ENCODE peak calls at places on chromosomes 16 and 17, in six cellular contexts. One of them, this sample, is unnamed.
A peak's percentile ranks its signal among the peaks of the same experiment; 100 is the strongest.

GRCh38 chr16:31242197-31242596 is 17.6 kb upstream of the ITGAM start:
- DNase-seq in Peyer's patch: no peak
- DNase-seq in ELR: no peak
- DNase-seq in AG09319: no peak
- DNase-seq in NCI-H1105: no peak
- DNase-seq in prostate gland: no peak
- DNase-seq in this sample: no peak

GRCh38 chr17:45666046-45666600 is 118.0 kb upstream of the CRHR1 start:
- DNase-seq in prostate gland: no peak
- DNase-seq in Peyer's patch: no peak
- DNase-seq in NCI-H1105: no peak
- DNase-seq in ELR: no peak
- DNase-seq in AG09319: no peak
- DNase-seq in this sample: no peak

GRCh38 chr17:52604105-52604504 is 445.6 kb upstream of the CA10 start:
- DNase-seq in NCI-H1105: no peak
- DNase-seq in prostate gland: no peak
- DNase-seq in Peyer's patch: no peak
- DNase-seq in AG09319: no peak
- DNase-seq in ELR: no peak
- DNase-seq in this sample: no peak

GRCh38 chr16:8846401-8846932 is 22.3 kb downstream of the CARHSP1 start:
- DNase-seq in prostate gland: no peak
- DNase-seq in ELR: no peak
- DNase-seq in Peyer's patch: no peak
- DNase-seq in NCI-H1105: no peak
- DNase-seq in AG09319: no peak
- DNase-seq in this sample: no peak

GRCh38 chr17:82439829-82440365 is 10.7 kb downstream of the CYBC1 start:
- DNase-seq in Peyer's patch: no peak
- DNase-seq in AG09319: no peak
- DNase-seq in NCI-H1105: no peak
- DNase-seq in prostate gland: no peak
- DNase-seq in ELR: no peak
- DNase-seq in this sample: no peak

GRCh38 chr17:74641224-74641948 is 17.8 kb upstream of the CD300E start:
- DNase-seq in prostate gland: no peak
- DNase-seq in ELR: no peak
- DNase-seq in AG09319: no peak
- DNase-seq in NCI-H1105: no peak
- DNase-seq in Peyer's patch: no peak
- DNase-seq in this sample: peak; percentile 24

GRCh38 chr17:50955160-50955559 is 89.0 kb upstream of the TOB1 start:
- DNase-seq in prostate gland: no peak
- DNase-seq in ELR: no peak
- DNase-seq in Peyer's patch: no peak
- DNase-seq in NCI-H1105: no peak
- DNase-seq in AG09319: no peak
- DNase-seq in this sample: no peak

GRCh38 chr16:75532142-75532765 is 3.7 kb downstream of the CHST5 start:
- DNase-seq in NCI-H1105: no peak
- DNase-seq in Peyer's patch: no peak
- DNase-seq in AG09319: no peak
- DNase-seq in ELR: no peak
- DNase-seq in prostate gland: no peak
- DNase-seq in this sample: no peak

GRCh38 chr17:17663160-17664072 is 17.8 kb upstream of the RAI1 start:
- DNase-seq in Peyer's patch: peak; percentile 78
- DNase-seq in ELR: peak; percentile 97
- DNase-seq in AG09319: peak; percentile 83
- DNase-seq in NCI-H1105: peak; percentile 21
- DNase-seq in prostate gland: no peak
- DNase-seq in this sample: peak; percentile 60

GRCh38 chr17:15941781-15942180 is 3.1 kb upstream of the ADORA2B start:
- DNase-seq in Peyer's patch: no peak
- DNase-seq in ELR: peak; percentile 79
- DNase-seq in prostate gland: no peak
- DNase-seq in AG09319: no peak
- DNase-seq in NCI-H1105: no peak
- DNase-seq in this sample: no peak

GRCh38 chr17:33234930-33235685 is 58.0 kb downstream of the ASIC2 start:
- DNase-seq in NCI-H1105: no peak
- DNase-seq in prostate gland: peak; percentile 27
- DNase-seq in ELR: peak; percentile 56
- DNase-seq in AG09319: peak; percentile 74
- DNase-seq in Peyer's patch: no peak
- DNase-seq in this sample: no peak

GRCh38 chr17:7440113-7440822 is 956 bp downstream of the FGF11 start:
- DNase-seq in ELR: peak; percentile 35
- DNase-seq in NCI-H1105: peak; percentile 75
- DNase-seq in Peyer's patch: peak; percentile 38
- DNase-seq in prostate gland: peak; percentile 44
- DNase-seq in AG09319: no peak
- DNase-seq in this sample: no peak

GRCh38 chr17:27620721-27621120 is 10.3 kb upstream of the LGALS9 start:
- DNase-seq in prostate gland: no peak
- DNase-seq in NCI-H1105: no peak
- DNase-seq in AG09319: no peak
- DNase-seq in Peyer's patch: no peak
- DNase-seq in ELR: no peak
- DNase-seq in this sample: no peak

GRCh38 chr16:2598133-2598641 is 60.4 kb downstream of the PDPK1 start:
- DNase-seq in AG09319: no peak
- DNase-seq in ELR: no peak
- DNase-seq in Peyer's patch: peak; percentile 14
- DNase-seq in prostate gland: no peak
- DNase-seq in NCI-H1105: no peak
- DNase-seq in this sample: no peak

GRCh38 chr17:41486809-41487530 is 2.7 kb downstream of the KRT36 start:
- DNase-seq in NCI-H1105: no peak
- DNase-seq in prostate gland: no peak
- DNase-seq in AG09319: no peak
- DNase-seq in Peyer's patch: no peak
- DNase-seq in ELR: no peak
- DNase-seq in this sample: no peak

GRCh38 chr17:44122825-44123355 is 551 bp downstream of the HDAC5 start:
- DNase-seq in NCI-H1105: no peak
- DNase-seq in AG09319: no peak
- DNase-seq in Peyer's patch: peak; percentile 30
- DNase-seq in prostate gland: peak; percentile 24
- DNase-seq in ELR: no peak
- DNase-seq in this sample: peak; percentile 28

GRCh38 chr16:49181812-49182211 is 99.8 kb downstream of the CBLN1 start:
- DNase-seq in Peyer's patch: no peak
- DNase-seq in NCI-H1105: no peak
- DNase-seq in prostate gland: no peak
- DNase-seq in AG09319: no peak
- DNase-seq in ELR: no peak
- DNase-seq in this sample: no peak

GRCh38 chr17:34303606-34304005 is 15.6 kb upstream of the CCL8 start:
- DNase-seq in NCI-H1105: no peak
- DNase-seq in ELR: no peak
- DNase-seq in prostate gland: no peak
- DNase-seq in AG09319: no peak
- DNase-seq in Peyer's patch: no peak
- DNase-seq in this sample: no peak

GRCh38 chr17:37650419-37651003 is 7.3 kb upstream of the DDX52 start:
- DNase-seq in Peyer's patch: no peak
- DNase-seq in AG09319: peak; percentile 22
- DNase-seq in NCI-H1105: no peak
- DNase-seq in prostate gland: no peak
- DNase-seq in ELR: peak; percentile 74
- DNase-seq in this sample: no peak

GRCh38 chr17:74126959-74127358 is 76.5 kb upstream of the RPL38 start:
- DNase-seq in Peyer's patch: no peak
- DNase-seq in NCI-H1105: no peak
- DNase-seq in ELR: no peak
- DNase-seq in AG09319: no peak
- DNase-seq in prostate gland: no peak
- DNase-seq in this sample: no peak

GRCh38 chr16:84758627-84759026 is 58.8 kb downstream of the USP10 start:
- DNase-seq in prostate gland: no peak
- DNase-seq in AG09319: no peak
- DNase-seq in ELR: no peak
- DNase-seq in NCI-H1105: no peak
- DNase-seq in Peyer's patch: no peak
- DNase-seq in this sample: no peak

GRCh38 chr17:4947411-4948165 is 742 bp downstream of the PFN1 start:
- DNase-seq in ELR: peak; percentile 74
- DNase-seq in prostate gland: peak; percentile 33
- DNase-seq in Peyer's patch: peak; percentile 64
- DNase-seq in NCI-H1105: peak; percentile 48
- DNase-seq in AG09319: no peak
- DNase-seq in this sample: peak; percentile 90

GRCh38 chr16:63947022-63947421 is 1174.8 kb downstream of the CDH11 start:
- DNase-seq in Peyer's patch: no peak
- DNase-seq in ELR: no peak
- DNase-seq in NCI-H1105: no peak
- DNase-seq in AG09319: no peak
- DNase-seq in prostate gland: no peak
- DNase-seq in this sample: no peak

GRCh38 chr17:53227101-53227500 is 595.6 kb upstream of the KIF2B start:
- DNase-seq in prostate gland: no peak
- DNase-seq in Peyer's patch: no peak
- DNase-seq in NCI-H1105: no peak
- DNase-seq in AG09319: no peak
- DNase-seq in ELR: peak; percentile 33
- DNase-seq in this sample: no peak

GRCh38 chr16:66695474-66695934 is 1.0 kb downstream of the CMTM4 start:
- DNase-seq in Peyer's patch: no peak
- DNase-seq in ELR: no peak
- DNase-seq in prostate gland: peak; percentile 31
- DNase-seq in NCI-H1105: no peak
- DNase-seq in AG09319: no peak
- DNase-seq in this sample: no peak

GRCh38 chr17:2137342-2138098 is 82.6 kb downstream of the HIC1 start:
- DNase-seq in Peyer's patch: peak; percentile 35
- DNase-seq in NCI-H1105: no peak
- DNase-seq in ELR: peak; percentile 88
- DNase-seq in prostate gland: peak; percentile 20
- DNase-seq in AG09319: no peak
- DNase-seq in this sample: no peak

GRCh38 chr16:83967838-83968482 is at the start of gene NECAB2:
- DNase-seq in NCI-H1105: peak; percentile 1
- DNase-seq in Peyer's patch: no peak
- DNase-seq in prostate gland: no peak
- DNase-seq in AG09319: no peak
- DNase-seq in ELR: peak; percentile 59
- DNase-seq in this sample: no peak

GRCh38 chr16:9528680-9529079 is 437.2 kb downstream of the HAPSTR1 start:
- DNase-seq in ELR: no peak
- DNase-seq in Peyer's patch: no peak
- DNase-seq in prostate gland: no peak
- DNase-seq in NCI-H1105: no peak
- DNase-seq in AG09319: no peak
- DNase-seq in this sample: no peak

GRCh38 chr17:74527081-74527480 is 4.2 kb downstream of the CD300LB start:
- DNase-seq in prostate gland: no peak
- DNase-seq in ELR: no peak
- DNase-seq in AG09319: no peak
- DNase-seq in Peyer's patch: peak; percentile 14
- DNase-seq in NCI-H1105: no peak
- DNase-seq in this sample: no peak

GRCh38 chr17:987931-988330 is 8.4 kb upstream of the NXN start:
- DNase-seq in AG09319: no peak
- DNase-seq in ELR: no peak
- DNase-seq in Peyer's patch: no peak
- DNase-seq in NCI-H1105: no peak
- DNase-seq in prostate gland: no peak
- DNase-seq in this sample: no peak

GRCh38 chr16:11233727-11234376 is 22.2 kb downstream of the SOCS1 start:
- DNase-seq in prostate gland: no peak
- DNase-seq in Peyer's patch: peak; percentile 58
- DNase-seq in NCI-H1105: no peak
- DNase-seq in ELR: peak; percentile 82
- DNase-seq in AG09319: no peak
- DNase-seq in this sample: no peak

GRCh38 chr17:64128787-64129514 is 993 bp downstream of the ERN1 start:
- DNase-seq in ELR: peak; percentile 68
- DNase-seq in prostate gland: peak; percentile 46
- DNase-seq in Peyer's patch: no peak
- DNase-seq in NCI-H1105: no peak
- DNase-seq in AG09319: no peak
- DNase-seq in this sample: peak; percentile 32

GRCh38 chr17:58447039-58447975 is 30.0 kb upstream of the RNF43 start:
- DNase-seq in Peyer's patch: peak; percentile 57
- DNase-seq in prostate gland: peak; percentile 70
- DNase-seq in ELR: peak; percentile 87
- DNase-seq in AG09319: peak; percentile 49
- DNase-seq in NCI-H1105: peak; percentile 72
- DNase-seq in this sample: peak; percentile 38

GRCh38 chr17:17119533-17119932 is 77.3 kb downstream of the MPRIP start:
- DNase-seq in ELR: peak; percentile 68
- DNase-seq in Peyer's patch: peak; percentile 54
- DNase-seq in NCI-H1105: no peak
- DNase-seq in AG09319: no peak
- DNase-seq in prostate gland: no peak
- DNase-seq in this sample: peak; percentile 87

GRCh38 chr16:87344931-87345631 is 27.9 kb upstream of the C16orf95 start:
- DNase-seq in AG09319: no peak
- DNase-seq in Peyer's patch: peak; percentile 39
- DNase-seq in NCI-H1105: no peak
- DNase-seq in ELR: no peak
- DNase-seq in prostate gland: no peak
- DNase-seq in this sample: peak; percentile 44

GRCh38 chr17:50944054-50944901 is 78.1 kb upstream of the TOB1 start:
- DNase-seq in prostate gland: peak; percentile 88
- DNase-seq in Peyer's patch: peak; percentile 72
- DNase-seq in AG09319: no peak
- DNase-seq in ELR: peak; percentile 78
- DNase-seq in NCI-H1105: peak; percentile 43
- DNase-seq in this sample: peak; percentile 92

GRCh38 chr17:5501725-5502124 is 15.4 kb downstream of the MIS12 start:
- DNase-seq in NCI-H1105: no peak
- DNase-seq in AG09319: no peak
- DNase-seq in Peyer's patch: no peak
- DNase-seq in prostate gland: no peak
- DNase-seq in ELR: no peak
- DNase-seq in this sample: no peak

GRCh38 chr17:72008236-72008874 is 112.5 kb upstream of the SOX9 start:
- DNase-seq in ELR: peak; percentile 86
- DNase-seq in prostate gland: no peak
- DNase-seq in AG09319: no peak
- DNase-seq in Peyer's patch: no peak
- DNase-seq in NCI-H1105: no peak
- DNase-seq in this sample: no peak

GRCh38 chr17:18069101-18069500 is 18.6 kb upstream of the DRG2 start:
- DNase-seq in ELR: no peak
- DNase-seq in prostate gland: no peak
- DNase-seq in AG09319: no peak
- DNase-seq in NCI-H1105: no peak
- DNase-seq in Peyer's patch: no peak
- DNase-seq in this sample: no peak